ENCODE peak calls at places on chromosomes 4 and X, in six cellular contexts. C is frontal cortex; Q is transverse colon; K is COR-L47; U is activated CD8-positive, alpha-beta memory T cell treated with anti-CD3 and anti-CD28 coated beads, Interleukin-2, amount 10 ng/mL, durations not matched to agents 7 days and 5 days; L is NCI-H82. G is an unnamed sample.

GRCh38 chr4:1409806-1410425 is 3.7 kb upstream of the NKX1-1 start:
- DNase-seq in C (no peak), Q (no peak), K (no peak), U (no peak), L (no peak), G (peak)

GRCh38 chrX:17616936-17617335 is 120.4 kb upstream of the SCML1 start:
- DNase-seq in C (no peak), Q (no peak), K (no peak), U (no peak), L (peak), G (no peak)

GRCh38 chr4:164790249-164790648 is 36.3 kb downstream of the SMIM31 start:
- DNase-seq in C (no peak), Q (no peak), K (no peak), U (no peak), L (no peak), G (no peak)

GRCh38 chrX:133417364-133417763 is 2.1 kb upstream of the GPC4 start:
- DNase-seq in C (no peak), Q (no peak), K (no peak), U (no peak), L (no peak), G (no peak)

GRCh38 chrX:10199212-10199611 is 42.4 kb downstream of the CLCN4 start:
- DNase-seq in C (no peak), Q (peak), K (no peak), U (no peak), L (no peak), G (no peak)

GRCh38 chrX:150587585-150588503 is 19.4 kb downstream of the MTM1 start:
- DNase-seq in C (no peak), Q (no peak), K (no peak), U (peak), L (peak), G (peak)

GRCh38 chr4:147916351-147916750 is 184.5 kb downstream of the ARHGAP10 start:
- DNase-seq in C (no peak), Q (no peak), K (no peak), U (no peak), L (no peak), G (no peak)

GRCh38 chr4:154208424-154208823 is 283.2 kb downstream of the DCHS2 start:
- DNase-seq in C (no peak), Q (no peak), K (no peak), U (no peak), L (no peak), G (no peak)

GRCh38 chr4:2818351-2818939 is 25.2 kb upstream of the ADD1 start:
- DNase-seq in C (no peak), Q (no peak), K (peak), U (no peak), L (peak), G (no peak)

GRCh38 chr4:183405371-183405770 is 39.1 kb upstream of the CDKN2AIP start:
- DNase-seq in C (no peak), Q (no peak), K (no peak), U (no peak), L (no peak), G (no peak)

GRCh38 chr4:8558080-8558960 is 21.9 kb upstream of the GPR78 start:
- DNase-seq in C (no peak), Q (no peak), K (no peak), U (no peak), L (no peak), G (no peak)

GRCh38 chrX:129599996-129600395 is 54.8 kb downstream of the APLN start:
- DNase-seq in C (no peak), Q (no peak), K (no peak), U (no peak), L (no peak), G (no peak)

GRCh38 chr4:61555789-61556188 is 355.7 kb downstream of the ADGRL3 start:
- DNase-seq in C (no peak), Q (peak), K (no peak), U (no peak), L (no peak), G (no peak)

GRCh38 chr4:8851321-8852117 is 20.1 kb downstream of the HMX1 start:
- DNase-seq in C (no peak), Q (no peak), K (no peak), U (no peak), L (no peak), G (no peak)

GRCh38 chr4:6110681-6111353 is 89.5 kb downstream of the JAKMIP1 start:
- DNase-seq in C (no peak), Q (no peak), K (no peak), U (no peak), L (no peak), G (no peak)

GRCh38 chr4:8559011-8559410 is 21.2 kb upstream of the GPR78 start:
- DNase-seq in C (no peak), Q (no peak), K (no peak), U (no peak), L (no peak), G (no peak)

GRCh38 chr4:1446502-1447153 is 40.4 kb upstream of the NKX1-1 start:
- DNase-seq in C (no peak), Q (no peak), K (no peak), U (peak), L (no peak), G (no peak)

GRCh38 chr4:81207793-81208192 is 7.2 kb downstream of the PRKG2 start:
- DNase-seq in C (no peak), Q (no peak), K (no peak), U (no peak), L (no peak), G (no peak)

GRCh38 chr4:53497446-53498069 is 93.7 kb downstream of the LNX1 start:
- DNase-seq in C (no peak), Q (no peak), K (no peak), U (no peak), L (no peak), G (no peak)

GRCh38 chrX:129876734-129877395 is 29.1 kb upstream of the UTP14A start:
- DNase-seq in C (no peak), Q (no peak), K (no peak), U (no peak), L (peak), G (no peak)

GRCh38 chr4:15672096-15672495 is 9.5 kb upstream of the FAM200B start:
- DNase-seq in C (no peak), Q (no peak), K (no peak), U (no peak), L (no peak), G (no peak)

GRCh38 chrX:46994096-46994495 is 81.9 kb downstream of the JADE3 start:
- DNase-seq in C (peak), Q (no peak), K (no peak), U (no peak), L (no peak), G (no peak)

GRCh38 chr4:4647041-4647440 is 105.2 kb upstream of the STX18 start:
- DNase-seq in C (no peak), Q (no peak), K (no peak), U (no peak), L (no peak), G (no peak)

GRCh38 chr4:131091896-131092295 is 1995.9 kb downstream of the C4orf33 start:
- DNase-seq in C (no peak), Q (no peak), K (peak), U (no peak), L (peak), G (no peak)

G was measured in activated CD8-positive, alpha-beta T cell treated with anti-CD3 and anti-CD28 coated beads, Interleukin-2, amount 10 ng/mL, durations not matched to agents 7 days and 5 days.